ENCODE peak calls at places on chromosomes 2 and 18, in eight cellular contexts. V is kidney tubule cell; P is SW 1271; H is stimulated activated CD8-positive, alpha-beta memory T cell treated with anti-CD3 and anti-CD28 coated beads, Interleukin-2, amount 100 ng/mL, for 48 hours; U is fibroblast of mammary gland; Y is activated CD8-positive, alpha-beta T cell treated with anti-CD3 and anti-CD28 coated beads for 36 hours; T is HT1080; O is cardiac septum. M is an unnamed sample.

GRCh38 chr2:156593011-156593921 is 157.1 kb downstream of the GPD2 start:
- DNase-seq in V (no peak), P (no peak), H (no peak), U (no peak), Y (no peak), T (no peak), O (no peak), M (no peak)

GRCh38 chr18:59249186-59249774 is 24.0 kb downstream of the RAX start:
- DNase-seq in V (peak), P (no peak), H (no peak), U (peak), Y (peak), T (peak), O (no peak), M (no peak)

GRCh38 chr2:145909175-145909574 is 1389.3 kb upstream of the ZEB2 start:
- DNase-seq in V (no peak), P (no peak), H (no peak), U (peak), Y (no peak), T (no peak), O (no peak), M (no peak)

GRCh38 chr2:171703574-171704347 is 16.5 kb downstream of the DYNC1I2 start:
- DNase-seq in V (peak), P (no peak), H (no peak), U (peak), Y (no peak), T (peak), O (no peak), M (no peak)

GRCh38 chr2:144530596-144530995 is 10.7 kb upstream of the ZEB2 start:
- DNase-seq in V (no peak), P (no peak), H (no peak), U (no peak), Y (no peak), T (no peak), O (no peak), M (no peak)

GRCh38 chr2:119290859-119291587 is 67.4 kb downstream of the STEAP3 start:
- DNase-seq in V (peak), P (no peak), H (peak), U (peak), Y (peak), T (peak), O (peak), M (no peak)

GRCh38 chr2:112272669-112273068 is 2.7 kb upstream of the ZC3H6 start:
- DNase-seq in V (no peak), P (no peak), H (no peak), U (no peak), Y (no peak), T (no peak), O (no peak), M (no peak)

GRCh38 chr2:206023183-206023582 is 62.8 kb downstream of the INO80D start:
- DNase-seq in V (no peak), P (no peak), H (no peak), U (no peak), Y (peak), T (no peak), O (no peak), M (no peak)

GRCh38 chr2:3097804-3098203 is 279.8 kb downstream of the EIPR1 start:
- DNase-seq in V (no peak), P (no peak), H (no peak), U (no peak), Y (no peak), T (no peak), O (no peak), M (no peak)

GRCh38 chr18:28019425-28020108 is 157.4 kb downstream of the CDH2 start:
- DNase-seq in V (no peak), P (no peak), H (no peak), U (no peak), Y (no peak), T (no peak), O (no peak), M (no peak)

GRCh38 chr2:216583157-216583556 is 50.1 kb upstream of the IGFBP2 start:
- DNase-seq in V (peak), P (no peak), H (no peak), U (peak), Y (no peak), T (peak), O (no peak), M (no peak)

M was measured in GM12892.